ENCODE peak calls at places on chromosomes 11 and 22, in eight cellular contexts. Z, D, N, K, A, O, S and I are unnamed samples.

GRCh38 chr22:25492950-25493790 is 71.3 kb upstream of the GRK3 start:
- DNase-seq in Z (no peak), D (no peak), N (no peak), K (no peak), A (no peak), O (no peak), S (no peak), I (no peak)

GRCh38 chr11:3949132-3949531 is 93.7 kb downstream of the STIM1 start:
- DNase-seq in Z (peak; percentile 87), D (peak; percentile 70), N (peak; percentile 74), K (no peak), A (no peak), O (no peak), S (peak; percentile 48), I (no peak)

GRCh38 chr11:118658372-118659313 is 20.8 kb downstream of the TREH start:
- DNase-seq in Z (no peak), D (no peak), N (no peak), K (no peak), A (no peak), O (no peak), S (no peak), I (no peak)

GRCh38 chr11:48056325-48057183 is 76.2 kb downstream of the PTPRJ start:
- DNase-seq in Z (no peak), D (no peak), N (peak; percentile 32), K (no peak), A (no peak), O (no peak), S (no peak), I (no peak)

GRCh38 chr11:116231540-116231939 is 541.2 kb downstream of the BUD13 start:
- DNase-seq in Z (no peak), D (no peak), N (no peak), K (no peak), A (no peak), O (no peak), S (no peak), I (no peak)

GRCh38 chr22:26429458-26430238 is 588 bp downstream of the ASPHD2 start:
- DNase-seq in Z (no peak), D (peak; percentile 15), N (peak; percentile 52), K (no peak), A (no peak), O (no peak), S (peak; percentile 9), I (no peak)

GRCh38 chr11:78147807-78148206 is 8.4 kb upstream of the ALG8 start:
- DNase-seq in Z (no peak), D (no peak), N (no peak), K (peak; percentile 9), A (no peak), O (no peak), S (no peak), I (no peak)

GRCh38 chr22:48340191-48340590 is 1487.5 kb downstream of the BRD1 start:
- DNase-seq in Z (no peak), D (no peak), N (no peak), K (no peak), A (no peak), O (no peak), S (no peak), I (no peak)

GRCh38 chr22:17838180-17838865 is 64.1 kb upstream of the BID start:
- DNase-seq in Z (no peak), D (no peak), N (no peak), K (no peak), A (no peak), O (no peak), S (no peak), I (no peak)

GRCh38 chr11:16091862-16092261 is 264.5 kb downstream of the SOX6 start:
- DNase-seq in Z (no peak), D (no peak), N (no peak), K (no peak), A (no peak), O (no peak), S (no peak), I (peak; percentile 2)

GRCh38 chr11:131800452-131800851 is 430.0 kb downstream of the NTM start:
- DNase-seq in Z (no peak), D (no peak), N (no peak), K (no peak), A (no peak), O (no peak), S (no peak), I (no peak)

GRCh38 chr22:27719535-27720227 is 81.9 kb downstream of the MN1 start:
- DNase-seq in Z (no peak), D (no peak), N (no peak), K (no peak), A (no peak), O (no peak), S (peak; percentile 6), I (no peak)

GRCh38 chr22:31093090-31093850 is 12.2 kb downstream of the SMTN start:
- DNase-seq in Z (no peak), D (no peak), N (no peak), K (no peak), A (no peak), O (no peak), S (no peak), I (no peak)

GRCh38 chr11:122711831-122712378 is 56.4 kb downstream of the UBASH3B start:
- DNase-seq in Z (no peak), D (no peak), N (peak; percentile 41), K (no peak), A (no peak), O (no peak), S (no peak), I (peak; percentile 14)

GRCh38 chr11:102831128-102831708 is 12.2 kb downstream of the MMP3 start:
- DNase-seq in Z (peak; percentile 66), D (no peak), N (peak; percentile 78), K (no peak), A (no peak), O (peak; percentile 67), S (peak; percentile 54), I (no peak)

GRCh38 chr11:75558939-75559843 is 2.9 kb upstream of the SERPINH1 start:
- DNase-seq in Z (no peak), D (no peak), N (peak; percentile 62), K (no peak), A (no peak), O (no peak), S (no peak), I (no peak)

GRCh38 chr22:23750744-23751440 is at the start of gene ZNF70:
- DNase-seq in Z (peak; percentile 95), D (peak; percentile 86), N (peak; percentile 96), K (peak; percentile 30), A (peak; percentile 79), O (peak; percentile 92), S (peak; percentile 81), I (peak; percentile 52)

GRCh38 chr11:11425806-11426205 is 72.8 kb upstream of the CSNK2A3 start:
- DNase-seq in Z (no peak), D (no peak), N (no peak), K (no peak), A (no peak), O (no peak), S (no peak), I (no peak)

GRCh38 chr11:8886332-8886731 is 24.7 kb upstream of the AKIP1 start:
- DNase-seq in Z (no peak), D (no peak), N (no peak), K (no peak), A (no peak), O (no peak), S (no peak), I (no peak)

GRCh38 chr22:39470462-39471335 is 13.9 kb downstream of the MGAT3 start:
- DNase-seq in Z (no peak), D (no peak), N (no peak), K (no peak), A (no peak), O (no peak), S (no peak), I (no peak)

GRCh38 chr11:19555266-19555665 is 157.4 kb upstream of the NAV2 start:
- DNase-seq in Z (no peak), D (no peak), N (peak; percentile 56), K (no peak), A (no peak), O (peak; percentile 52), S (no peak), I (no peak)

GRCh38 chr22:25759825-25760231 is 17.8 kb downstream of the MYO18B start:
- DNase-seq in Z (no peak), D (no peak), N (no peak), K (no peak), A (no peak), O (no peak), S (no peak), I (peak; percentile 93)

GRCh38 chr11:60788401-60789110 is 3.4 kb downstream of the MS4A10 start:
- DNase-seq in Z (no peak), D (no peak), N (no peak), K (no peak), A (no peak), O (no peak), S (no peak), I (no peak)

GRCh38 chr11:133081020-133081419 is 451.3 kb downstream of the OPCML start:
- DNase-seq in Z (no peak), D (no peak), N (no peak), K (no peak), A (no peak), O (no peak), S (no peak), I (no peak)

GRCh38 chr11:12863605-12864121 is 145.5 kb upstream of the RASSF10 start:
- DNase-seq in Z (no peak), D (no peak), N (no peak), K (no peak), A (no peak), O (no peak), S (no peak), I (no peak)

GRCh38 chr11:45373506-45373905 is 87.4 kb upstream of the SYT13 start:
- DNase-seq in Z (no peak), D (no peak), N (no peak), K (no peak), A (no peak), O (no peak), S (no peak), I (no peak)

GRCh38 chr11:2295971-2296912 is 5.5 kb downstream of the C11orf21 start:
- DNase-seq in Z (no peak), D (no peak), N (no peak), K (no peak), A (no peak), O (no peak), S (no peak), I (no peak)